ENCODE peak calls at places on chromosomes 2 and 18, in six cellular contexts. D, Q, R, F, S and W are unnamed samples.

GRCh38 chr2:44578401-44579135 is 216.8 kb downstream of the CAMKMT start:
- DNase-seq in Q (no peak), R (peak; percentile 54), F (no peak), S (no peak), D (no peak), W (no peak)

GRCh38 chr18:35019929-35020328 is 21.3 kb upstream of the MAPRE2 start:
- DNase-seq in F (no peak), R (no peak), Q (no peak), S (no peak), D (no peak), W (no peak)

GRCh38 chr2:180125245-180125962 is 118.3 kb upstream of the CWC22 start:
- DNase-seq in R (peak; percentile 12), S (peak; percentile 57), D (peak; percentile 60), F (peak; percentile 78), Q (peak; percentile 51), W (peak; percentile 89)

GRCh38 chr2:85992611-85993010 is 103.8 kb upstream of the ST3GAL5 start:
- DNase-seq in F (no peak), Q (no peak), R (no peak), S (no peak), D (no peak), W (no peak)

GRCh38 chr18:29523371-29523770 is 1346.4 kb upstream of the CDH2 start:
- DNase-seq in D (no peak), Q (no peak), S (no peak), R (no peak), F (no peak), W (no peak)

GRCh38 chr18:2657788-2658458 is 2.4 kb downstream of the SMCHD1 start:
- DNase-seq in S (no peak), R (no peak), Q (peak; percentile 58), F (peak; percentile 56), D (no peak), W (no peak)

GRCh38 chr2:181189932-181190331 is 209.5 kb downstream of the UBE2E3 start:
- DNase-seq in F (no peak), Q (no peak), D (no peak), R (no peak), S (no peak), W (no peak)

GRCh38 chr2:15852811-15853210 is 87.5 kb upstream of the MYCN start:
- DNase-seq in D (no peak), F (no peak), S (no peak), Q (no peak), R (no peak), W (no peak)

GRCh38 chr2:110872521-110872920 is 140.1 kb downstream of the ACOXL start:
- DNase-seq in D (no peak), S (no peak), R (no peak), Q (no peak), F (no peak), W (no peak)

GRCh38 chr2:55946793-55947192 is 23.2 kb upstream of the EFEMP1 start:
- DNase-seq in R (no peak), Q (no peak), D (no peak), S (no peak), F (no peak), W (no peak)

GRCh38 chr2:181741756-181742155 is 61.4 kb upstream of the NEUROD1 start:
- DNase-seq in Q (no peak), F (no peak), R (no peak), S (no peak), D (no peak), W (no peak)

GRCh38 chr2:221124542-221125235 is 447.4 kb downstream of the EPHA4 start:
- DNase-seq in F (no peak), D (peak; percentile 52), Q (no peak), R (no peak), S (peak; percentile 49), W (peak; percentile 38)

GRCh38 chr2:108585446-108585845 is 51.2 kb downstream of the LIMS1 start:
- DNase-seq in F (no peak), Q (no peak), S (no peak), R (no peak), D (no peak), W (no peak)

GRCh38 chr18:10249270-10249669 is 205.2 kb upstream of the APCDD1 start:
- DNase-seq in D (peak; percentile 36), R (no peak), F (no peak), Q (peak; percentile 27), S (no peak), W (peak; percentile 58)

GRCh38 chr2:223619486-223620129 is 17.4 kb upstream of the SCG2 start:
- DNase-seq in R (no peak), D (no peak), Q (no peak), F (no peak), S (no peak), W (no peak)

GRCh38 chr2:149002891-149003740 is 35.4 kb upstream of the LYPD6B start:
- DNase-seq in R (no peak), D (no peak), F (no peak), S (no peak), Q (no peak), W (no peak)

GRCh38 chr2:28413152-28413895 is 20.7 kb downstream of the FOSL2 start:
- DNase-seq in S (peak; percentile 62), F (no peak), Q (no peak), D (peak; percentile 45), R (no peak), W (peak; percentile 65)

GRCh38 chr2:12870692-12871091 is 154.0 kb downstream of the TRIB2 start:
- DNase-seq in Q (no peak), S (no peak), F (no peak), R (no peak), D (no peak), W (no peak)

GRCh38 chr2:28970464-28971160 is 10.5 kb upstream of the TOGARAM2 start:
- DNase-seq in F (no peak), D (no peak), Q (no peak), R (no peak), S (no peak), W (peak; percentile 14)

GRCh38 chr2:191927319-191927867 is 80.5 kb upstream of the CAVIN2 start:
- DNase-seq in Q (peak; percentile 48), D (no peak), S (no peak), F (no peak), R (no peak), W (peak; percentile 18)

GRCh38 chr18:60292186-60292585 is 80.4 kb downstream of the MC4R start:
- DNase-seq in D (no peak), R (no peak), Q (no peak), F (no peak), S (no peak), W (no peak)

GRCh38 chr2:172153161-172153560 is 50.5 kb upstream of the DLX2 start:
- DNase-seq in F (no peak), S (no peak), R (no peak), Q (no peak), D (no peak), W (no peak)
- TF ChIP-seq CREB1 in F (no peak), S (no peak), R (no peak), Q (no peak), D (no peak), W (no peak)

GRCh38 chr2:71545572-71546274 is 92.4 kb downstream of the DYSF start:
- DNase-seq in F (peak; percentile 64), D (peak; percentile 69), Q (peak; percentile 74), R (no peak), S (peak; percentile 68), W (peak; percentile 87)
- TF ChIP-seq CREB1 in F (peak; percentile 14), D (no peak), Q (no peak), R (no peak), S (peak; percentile 26), W (no peak)

GRCh38 chr2:161414385-161415040 is 1.6 kb upstream of the TBR1 start:
- DNase-seq in Q (peak; percentile 60), D (peak; percentile 69), F (peak; percentile 23), R (no peak), S (peak; percentile 78), W (peak; percentile 77)
- TF ChIP-seq CREB1 in Q (no peak), D (no peak), F (no peak), R (no peak), S (no peak), W (no peak)

GRCh38 chr2:58268685-58269084 is 27.6 kb upstream of the FANCL start:
- DNase-seq in D (no peak), Q (no peak), F (no peak), S (no peak), R (no peak), W (no peak)
- TF ChIP-seq CREB1 in D (no peak), Q (no peak), F (no peak), S (no peak), R (no peak), W (no peak)

GRCh38 chr2:135664623-135665068 is 77.0 kb upstream of the UBXN4 start:
- DNase-seq in D (no peak), Q (no peak), S (no peak), R (peak; percentile 44), F (no peak), W (no peak)

GRCh38 chr2:135663148-135663700 is 78.4 kb upstream of the UBXN4 start:
- DNase-seq in R (no peak), S (no peak), Q (no peak), F (no peak), D (no peak), W (no peak)

GRCh38 chr2:135667045-135667444 is 74.6 kb upstream of the UBXN4 start:
- DNase-seq in F (no peak), Q (no peak), R (no peak), S (no peak), D (no peak), W (peak; percentile 19)

GRCh38 chr2:135657806-135658582 is 83.7 kb upstream of the UBXN4 start:
- DNase-seq in Q (no peak), R (peak; percentile 38), S (no peak), F (no peak), D (no peak), W (no peak)

GRCh38 chr2:135662088-135662487 is 79.6 kb upstream of the UBXN4 start:
- DNase-seq in F (no peak), Q (peak; percentile 8), D (no peak), S (no peak), R (no peak), W (no peak)
- TF ChIP-seq CREB1 in F (no peak), Q (no peak), D (no peak), S (no peak), R (no peak), W (no peak)